ENCODE peak calls at places on chromosomes 13 and 19, in ten cellular contexts. L, Y, A, M, W, N, Q, U, T and O are unnamed samples.

GRCh38 chr13:23654111-23655110 is 84.2 kb downstream of the TNFRSF19 start:
- DNase-seq in L (no peak), Y (peak; percentile 81), A (peak; percentile 76), M (no peak), W (peak; percentile 80), N (no peak), Q (no peak), U (no peak), T (no peak), O (no peak)

GRCh38 chr19:4624733-4625362 is 14.5 kb upstream of the TNFAIP8L1 start:
- DNase-seq in L (peak; percentile 88), Y (no peak), A (peak; percentile 37), M (peak; percentile 42), W (peak; percentile 32), N (peak; percentile 65), Q (peak; percentile 43), U (peak; percentile 61), T (no peak), O (no peak)

GRCh38 chr19:53057904-53058579 is 13.5 kb downstream of the ERVV-2 start:
- DNase-seq in L (peak; percentile 88), Y (no peak), A (peak; percentile 17), M (no peak), W (no peak), N (no peak), Q (no peak), U (peak; percentile 66), T (no peak), O (peak; percentile 81)

GRCh38 chr13:111325941-111326620 is 5.6 kb downstream of the TEX29 start:
- DNase-seq in L (no peak), Y (no peak), A (no peak), M (no peak), W (no peak), N (no peak), Q (no peak), U (no peak), T (no peak), O (peak; percentile 57)

GRCh38 chr19:52942371-52943133 is 19.3 kb upstream of the ZNF888 start:
- DNase-seq in L (peak; percentile 99), Y (peak; percentile 81), A (peak; percentile 79), M (peak; percentile 85), W (peak; percentile 75), N (peak; percentile 59), Q (peak; percentile 80), U (peak; percentile 87), T (peak; percentile 98), O (peak; percentile 98)

GRCh38 chr13:49844191-49844590 is 51.7 kb upstream of the KPNA3 start:
- DNase-seq in L (no peak), Y (no peak), A (no peak), M (no peak), W (no peak), N (no peak), Q (no peak), U (no peak), T (no peak), O (no peak)

GRCh38 chr13:46389985-46390384 is 2.9 kb upstream of the RUBCNL start:
- DNase-seq in L (peak; percentile 49), Y (no peak), A (peak; percentile 71), M (no peak), W (no peak), N (no peak), Q (no peak), U (peak; percentile 60), T (peak; percentile 72), O (no peak)

GRCh38 chr13:49464621-49465325 is 20.7 kb downstream of the SETDB2 start:
- DNase-seq in L (no peak), Y (no peak), A (no peak), M (no peak), W (peak; percentile 47), N (no peak), Q (no peak), U (no peak), T (no peak), O (no peak)

GRCh38 chr19:43624933-43625332 is 5.5 kb upstream of the ZNF428 start:
- DNase-seq in L (peak; percentile 98), Y (no peak), A (no peak), M (no peak), W (peak; percentile 8), N (peak; percentile 72), Q (peak; percentile 88), U (peak; percentile 86), T (peak; percentile 85), O (peak; percentile 82)

GRCh38 chr13:54092686-54093085 is 1064.1 kb downstream of the OLFM4 start:
- DNase-seq in L (no peak), Y (no peak), A (no peak), M (no peak), W (no peak), N (no peak), Q (no peak), U (no peak), T (no peak), O (peak; percentile 39)

GRCh38 chr19:43809762-43810696 is 7.8 kb upstream of the LYPD5 start:
- DNase-seq in L (no peak), Y (peak; percentile 61), A (peak; percentile 60), M (peak; percentile 58), W (peak; percentile 74), N (peak; percentile 63), Q (peak; percentile 38), U (peak; percentile 71), T (no peak), O (no peak)

GRCh38 chr13:110218601-110219201 is 88.3 kb downstream of the COL4A1 start:
- DNase-seq in L (no peak), Y (no peak), A (no peak), M (no peak), W (no peak), N (no peak), Q (no peak), U (no peak), T (no peak), O (no peak)

GRCh38 chr19:49845433-49845832 is 5.5 kb upstream of the PTOV1 start:
- DNase-seq in L (no peak), Y (no peak), A (no peak), M (no peak), W (peak; percentile 42), N (no peak), Q (no peak), U (no peak), T (no peak), O (no peak)
- TF ChIP-seq CTCF in L (no peak), Y (no peak), A (no peak), M (no peak), W (peak; percentile 5), N (no peak), Q (no peak), U (no peak), T (no peak), O (no peak)

GRCh38 chr19:10766681-10767201 is 48.9 kb downstream of the DNM2 start:
- DNase-seq in L (no peak), Y (peak; percentile 40), A (no peak), M (peak; percentile 36), W (peak; percentile 24), N (no peak), Q (no peak), U (no peak), T (no peak), O (peak; percentile 81)
- H3K27ac ChIP-seq in L (no peak overlapping the region), Y (peak overlapping the region; percentile 13), A (no peak overlapping the region), M (no peak overlapping the region), W (no peak overlapping the region), N (peak overlapping the region; percentile 39), Q (no peak overlapping the region), U (no peak overlapping the region), T (peak overlapping the region; percentile 95), O (peak overlapping the region; percentile 93)

GRCh38 chr19:50205681-50206138 is 2.3 kb downstream of the MYH14 start:
- DNase-seq in L (peak; percentile 73), Y (no peak), A (no peak), M (no peak), W (no peak), N (no peak), Q (no peak), U (peak; percentile 9), T (peak; percentile 94), O (peak; percentile 87)
- H3K9ac ChIP-seq in L (no peak overlapping the region), Y (no peak overlapping the region), A (no peak overlapping the region), M (no peak overlapping the region), W (no peak overlapping the region), N (peak overlapping the region; percentile 68), Q (no peak overlapping the region), U (no peak overlapping the region), T (peak overlapping the region; percentile 80), O (no peak overlapping the region)

DNA sequence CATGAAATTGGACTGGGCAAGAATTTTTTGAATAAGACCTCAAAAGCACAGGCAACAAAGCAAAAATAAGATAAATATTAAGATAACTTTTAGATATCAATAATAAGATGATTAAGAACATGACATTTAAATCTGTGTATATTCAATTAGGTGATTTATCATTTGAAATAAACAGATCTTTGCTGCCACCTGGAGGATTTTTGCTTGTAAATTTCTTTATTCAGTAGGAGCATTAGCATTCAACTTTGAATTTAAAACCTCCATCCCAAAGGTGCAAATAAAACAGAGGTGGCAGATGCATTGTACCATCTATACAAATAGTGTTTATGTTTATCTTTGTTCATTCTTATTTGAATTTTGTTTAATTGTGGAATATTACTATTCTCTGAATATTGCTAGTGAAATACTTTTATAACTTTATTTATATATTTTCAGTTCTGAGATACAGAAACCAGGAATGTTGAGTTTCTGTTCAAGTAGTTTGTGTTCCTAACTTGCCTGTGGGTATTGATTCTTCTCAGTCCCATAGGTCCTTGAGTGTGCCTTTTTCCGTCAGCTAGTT is 20.9 kb downstream of the COG6 start:
- DNase-seq in L (no peak), Y (peak; percentile 37), A (peak; percentile 21), M (peak; percentile 55), W (peak; percentile 39), N (peak; percentile 40), Q (no peak), U (peak; percentile 57), T (no peak), O (no peak)
- TF ChIP-seq CTCF in L (peak; percentile 74), Y (no peak), A (peak; percentile 35), M (peak; percentile 26), W (peak; percentile 47), N (peak; percentile 21), Q (peak; percentile 44), U (peak; percentile 58), T (peak; percentile 15), O (peak; percentile 10)

GRCh38 chr13:21879263-21879914 is 208.5 kb downstream of the FGF9 start:
- DNase-seq in L (no peak), Y (no peak), A (no peak), M (no peak), W (no peak), N (no peak), Q (no peak), U (no peak), T (no peak), O (no peak)

GRCh38 chr13:21885714-21886224 is 214.9 kb downstream of the FGF9 start:
- DNase-seq in L (no peak), Y (no peak), A (no peak), M (no peak), W (no peak), N (no peak), Q (no peak), U (no peak), T (peak; percentile 3), O (no peak)

GRCh38 chr13:21884965-21885567 is 214.2 kb downstream of the FGF9 start:
- DNase-seq in L (no peak), Y (no peak), A (no peak), M (no peak), W (no peak), N (no peak), Q (no peak), U (no peak), T (no peak), O (no peak)

DNA sequence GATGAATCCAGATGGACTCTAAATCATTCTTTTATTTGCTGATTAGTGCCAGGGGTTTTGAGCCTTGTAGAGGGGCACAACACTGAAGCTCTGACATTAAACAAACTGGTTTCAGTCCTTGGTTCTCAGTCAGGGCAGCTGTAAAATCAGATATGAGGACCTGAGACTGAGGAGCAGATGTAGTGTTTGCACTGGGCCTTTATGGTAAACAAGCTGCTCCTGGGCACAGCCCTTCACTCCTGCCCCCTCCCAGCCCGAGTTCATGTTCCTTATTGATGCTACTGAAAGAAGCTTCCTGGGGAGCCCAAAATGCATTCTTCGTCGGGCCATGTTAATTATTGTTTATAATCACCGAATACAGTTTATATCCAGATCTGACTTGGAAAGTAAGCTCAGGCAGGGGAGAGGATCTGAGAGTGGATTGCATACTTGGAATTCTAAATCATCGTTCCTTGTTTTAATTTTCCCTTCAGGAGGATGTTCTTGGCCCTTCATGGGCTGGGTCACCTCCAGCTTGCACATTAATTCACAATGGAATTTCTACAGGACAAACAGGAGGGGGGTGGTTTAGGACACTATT is 213.5 kb downstream of the FGF9 start:
- DNase-seq in L (no peak), Y (no peak), A (no peak), M (no peak), W (no peak), N (no peak), Q (no peak), U (no peak), T (no peak), O (no peak)
- H3K27ac ChIP-seq in L (no peak overlapping the region), Y (no peak overlapping the region), A (no peak overlapping the region), M (no peak overlapping the region), W (peak overlapping the region; percentile 68), N (no peak overlapping the region), Q (no peak overlapping the region), U (no peak overlapping the region), T (no peak overlapping the region), O (no peak overlapping the region)